ENCODE peak calls at places on chromosome 13, in eight cellular contexts. O is AG10803; R is AG09309; W is OCI-M1; J is EL; U is T-cell; M is stimulated activated CD8-positive, alpha-beta memory T cell treated with anti-CD3 and anti-CD28 coated beads, Interleukin-12 subunit alpha, Interleukin-12 subunit beta, amount 100 ng/mL, for 1 hour; I is foreskin fibroblast. X is an unnamed sample.

GRCh38 chr13:98129059-98129741 is 13.7 kb upstream of the FARP1 start:
- DNase-seq in O (peak), R (no peak), W (no peak), J (peak), U (no peak), M (no peak), I (peak), X (no peak)

GRCh38 chr13:110304256-110304655 is 2.7 kb downstream of the COL4A1 start:
- DNase-seq in O (peak), R (no peak), W (no peak), J (peak), U (no peak), M (no peak), I (peak), X (peak)

GRCh38 chr13:107838592-107839161 is 376.7 kb downstream of the LIG4 start:
- DNase-seq in O (no peak), R (no peak), W (no peak), J (no peak), U (no peak), M (no peak), I (no peak), X (no peak)

GRCh38 chr13:20363604-20364003 is 131.5 kb upstream of the GJB6 start:
- DNase-seq in O (no peak), R (no peak), W (no peak), J (no peak), U (no peak), M (no peak), I (no peak), X (peak)

GRCh38 chr13:37878496-37878895 is 8.9 kb upstream of the TRPC4 start:
- DNase-seq in O (peak), R (no peak), W (no peak), J (peak), U (no peak), M (no peak), I (peak), X (no peak)

GRCh38 chr13:111397202-111397880 is 76.9 kb downstream of the TEX29 start:
- DNase-seq in O (no peak), R (no peak), W (no peak), J (no peak), U (no peak), M (no peak), I (no peak), X (peak)

GRCh38 chr13:52454459-52454824 is 836 bp upstream of the CKAP2 start:
- DNase-seq in O (no peak), R (no peak), W (peak), J (peak), U (peak), M (no peak), I (peak), X (peak)

GRCh38 chr13:74102691-74103090 is 31.5 kb downstream of the KLF12 start:
- DNase-seq in O (no peak), R (no peak), W (no peak), J (no peak), U (no peak), M (no peak), I (no peak), X (no peak)

GRCh38 chr13:110486061-110486780 is 75.3 kb downstream of the RAB20 start:
- DNase-seq in O (no peak), R (no peak), W (no peak), J (no peak), U (no peak), M (no peak), I (no peak), X (no peak)

GRCh38 chr13:98172570-98173405 is 4.3 kb downstream of the RNF113B start:
- DNase-seq in O (peak), R (no peak), W (peak), J (peak), U (no peak), M (no peak), I (peak), X (no peak)